ENCODE peak calls at places on chromosomes 4 and X, in eight cellular contexts. P is GM06990, X is fibroblast of lung, G is K562, U is ascending aorta, I is body of pancreas, F is upper lobe of left lung, E is activated B cell treated with CpG ODN at 0.5 μM for 24 hours. T is an unnamed sample.

GRCh38 chrX:129522184-129523059 is 868 bp downstream of the SMARCA1 start:
- DNase-seq in P (no peak), X (peak; percentile 69), G (peak; percentile 62), U (no peak), I (peak; percentile 50), F (peak; percentile 85), E (no peak), T (peak; percentile 15)

GRCh38 chrX:101417981-101418841 is 10.2 kb downstream of the HNRNPH2 start:
- DNase-seq in P (peak; percentile 50), X (peak; percentile 42), G (no peak), U (no peak), I (peak; percentile 49), F (peak; percentile 91), E (peak; percentile 46), T (no peak)

GRCh38 chr4:11768251-11768972 is 339.7 kb upstream of the HS3ST1 start:
- DNase-seq in P (no peak), X (no peak), G (no peak), U (no peak), I (no peak), F (no peak), E (no peak), T (no peak)

GRCh38 chr4:88938138-88938537 is 118.8 kb downstream of the FAM13A start:
- DNase-seq in P (no peak), X (peak; percentile 94), G (no peak), U (no peak), I (no peak), F (no peak), E (no peak), T (no peak)

GRCh38 chr4:172287112-172287511 is 473.9 kb downstream of the GALNTL6 start:
- DNase-seq in P (no peak), X (no peak), G (no peak), U (no peak), I (no peak), F (no peak), E (no peak), T (no peak)

GRCh38 chr4:169968999-169969398 is 57.2 kb downstream of the MFAP3L start:
- DNase-seq in P (no peak), X (peak; percentile 93), G (no peak), U (no peak), I (no peak), F (no peak), E (no peak), T (no peak)

GRCh38 chr4:99815597-99816011 is 1.0 kb upstream of the DAPP1 start:
- DNase-seq in P (no peak), X (no peak), G (no peak), U (no peak), I (peak; percentile 60), F (no peak), E (no peak), T (no peak)

GRCh38 chr4:14428125-14428524 is 574.2 kb upstream of the CPEB2 start:
- DNase-seq in P (no peak), X (no peak), G (no peak), U (no peak), I (no peak), F (no peak), E (no peak), T (no peak)

GRCh38 chrX:136063340-136064079 is 78.3 kb downstream of the SLC9A6 start:
- DNase-seq in P (no peak), X (no peak), G (no peak), U (no peak), I (no peak), F (no peak), E (no peak), T (no peak)

GRCh38 chrX:30224541-30224940 is 5.9 kb upstream of the MAGEB3 start:
- DNase-seq in P (no peak), X (no peak), G (no peak), U (no peak), I (no peak), F (no peak), E (no peak), T (no peak)

GRCh38 chrX:10722804-10723364 is 102.5 kb upstream of the MID1 start:
- DNase-seq in P (no peak), X (peak; percentile 33), G (peak; percentile 47), U (no peak), I (peak; percentile 59), F (no peak), E (no peak), T (peak; percentile 17)

GRCh38 chrX:149151805-149152757 is 353.0 kb downstream of the IDS start:
- DNase-seq in P (no peak), X (peak; percentile 72), G (no peak), U (no peak), I (no peak), F (no peak), E (no peak), T (no peak)

GRCh38 chrX:19543951-19544359 is 28.6 kb upstream of the MAP3K15 start:
- DNase-seq in P (no peak), X (no peak), G (no peak), U (no peak), I (no peak), F (no peak), E (no peak), T (no peak)

GRCh38 chr4:56102581-56102980 is 153.8 kb downstream of the CEP135 start:
- DNase-seq in P (no peak), X (no peak), G (no peak), U (no peak), I (no peak), F (no peak), E (no peak), T (no peak)

GRCh38 chr4:139556735-139557505 is 901 bp upstream of the SETD7 start:
- DNase-seq in P (peak; percentile 47), X (peak; percentile 45), G (peak; percentile 12), U (peak; percentile 14), I (peak; percentile 65), F (peak; percentile 90), E (peak; percentile 51), T (no peak)
- TF ChIP-seq CTCF in P (peak; percentile 20), X (no peak), G (no peak), U (no peak), I (no peak), F (no peak), E (no peak), T (no peak)

GRCh38 chr4:94995684-94996394 is 238.1 kb downstream of the BMPR1B start:
- DNase-seq in P (no peak), X (peak; percentile 71), G (no peak), U (peak; percentile 10), I (peak; percentile 22), F (no peak), E (no peak), T (no peak)
- TF ChIP-seq CTCF in P (no peak), X (no peak), G (no peak), U (no peak), I (no peak), F (no peak), E (no peak), T (no peak)

GRCh38 chrX:153778684-153779101 is 2.1 kb upstream of the SRPK3 start:
- DNase-seq in P (no peak), X (no peak), G (peak; percentile 53), U (no peak), I (no peak), F (no peak), E (no peak), T (no peak)
- TF ChIP-seq CTCF in P (peak; percentile 13), X (no peak), G (peak; percentile 44), U (no peak), I (no peak), F (no peak), E (no peak), T (no peak)

DNA sequence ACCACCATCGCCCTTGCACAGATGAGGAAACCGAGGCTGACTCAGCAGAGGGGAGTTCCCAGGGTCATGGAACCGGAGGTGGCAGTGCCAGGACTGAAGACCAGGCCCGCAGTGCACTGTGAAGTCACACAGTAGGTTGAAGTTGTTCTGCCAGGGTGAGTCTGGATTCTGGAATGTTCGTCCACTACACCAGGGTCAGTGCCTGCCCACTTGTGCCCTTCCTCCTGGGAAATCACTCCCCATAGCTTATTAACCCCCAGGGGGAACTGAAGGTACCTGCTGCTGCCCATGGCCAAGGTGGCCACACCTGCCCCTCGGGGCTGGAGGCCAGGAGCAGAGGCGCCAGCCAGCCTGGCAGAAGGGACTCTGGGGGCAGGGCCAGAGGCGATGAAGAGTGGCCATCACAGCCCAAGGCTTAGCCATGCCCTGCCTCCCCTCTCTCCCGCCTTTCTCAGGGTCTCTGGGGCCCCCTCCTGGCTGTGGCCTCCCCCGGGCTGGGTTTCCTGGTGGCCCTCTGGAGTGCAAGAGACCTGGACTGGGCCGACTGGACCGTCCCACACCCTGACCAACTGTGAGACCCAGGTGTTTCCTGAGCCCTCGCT is 15.1 kb upstream of the ABLIM2 start:
- DNase-seq in P (no peak), X (no peak), G (no peak), U (no peak), I (no peak), F (peak; percentile 68), E (no peak), T (no peak)
- TF ChIP-seq CTCF in P (no peak), X (no peak), G (peak; percentile 6), U (no peak), I (no peak), F (no peak), E (no peak), T (no peak)

GRCh38 chrX:47217121-47217851 is 1.2 kb upstream of the CDK16 start:
- DNase-seq in P (no peak), X (peak; percentile 69), G (no peak), U (no peak), I (no peak), F (peak; percentile 81), E (no peak), T (no peak)
- TF ChIP-seq CTCF in P (no peak), X (no peak), G (no peak), U (no peak), I (no peak), F (no peak), E (no peak), T (no peak)

GRCh38 chr4:137032242-137032641 is 500.1 kb downstream of the PCDH18 start:
- DNase-seq in P (no peak), X (peak; percentile 9), G (no peak), U (no peak), I (no peak), F (no peak), E (no peak), T (no peak)
- TF ChIP-seq CTCF in P (no peak), X (no peak), G (no peak), U (no peak), I (no peak), F (no peak), E (no peak), T (no peak)

GRCh38 chr4:26132858-26133257 is 188.0 kb upstream of the RBPJ start:
- DNase-seq in P (peak; percentile 26), X (no peak), G (peak; percentile 6), U (no peak), I (no peak), F (no peak), E (no peak), T (no peak)
- TF ChIP-seq CTCF in P (peak; percentile 64), X (no peak), G (no peak), U (no peak), I (peak; percentile 14), F (no peak), E (no peak), T (no peak)